ENCODE peak calls at places on chromosome 6, in five cellular contexts. C, X, H, Q and P are unnamed samples.

GRCh38 chr6:73613806-73614536 is 39.8 kb downstream of the SLC17A5 start:
- DNase-seq in C (no peak), X (no peak), H (no peak), Q (no peak), P (no peak)

GRCh38 chr6:33936911-33937310 is 133.1 kb upstream of the MLN start:
- DNase-seq in C (no peak), X (no peak), H (no peak), Q (no peak), P (no peak)

GRCh38 chr6:69019832-69020231 is 384.8 kb downstream of the ADGRB3 start:
- DNase-seq in C (no peak), X (no peak), H (no peak), Q (no peak), P (no peak)

GRCh38 chr6:47631248-47632196 is 66.9 kb upstream of the ADGRF4 start:
- DNase-seq in C (peak), X (no peak), H (peak), Q (peak), P (peak)

GRCh38 chr6:10276106-10276505 is 138.8 kb downstream of the TFAP2A start:
- DNase-seq in C (no peak), X (no peak), H (no peak), Q (no peak), P (no peak)

GRCh38 chr6:11366183-11366933 is 133.9 kb upstream of the NEDD9 start:
- DNase-seq in C (no peak), X (no peak), H (peak), Q (no peak), P (no peak)

GRCh38 chr6:117481278-117481925 is 1.1 kb upstream of the DCBLD1 start:
- DNase-seq in C (peak), X (peak), H (no peak), Q (peak), P (no peak)

GRCh38 chr6:31834367-31834703 is 6.8 kb downstream of the HSPA1B start:
- DNase-seq in C (peak), X (peak), H (peak), Q (peak), P (peak)

GRCh38 chr6:42978487-42978792 is 541 bp downstream of the PEX6 start:
- DNase-seq in C (no peak), X (peak), H (no peak), Q (peak), P (no peak)

GRCh38 chr6:166325383-166326042 is 16.8 kb downstream of the SFT2D1 start:
- DNase-seq in C (no peak), X (peak), H (peak), Q (no peak), P (no peak)

GRCh38 chr6:150710236-150710635 is 110.6 kb downstream of the PLEKHG1 start:
- DNase-seq in C (no peak), X (no peak), H (no peak), Q (no peak), P (no peak)

GRCh38 chr6:52207066-52207465 is 20.9 kb downstream of the IL17A start:
- DNase-seq in C (no peak), X (no peak), H (no peak), Q (no peak), P (no peak)

GRCh38 chr6:48825501-48826317 is 637.3 kb downstream of the MMUT start:
- DNase-seq in C (no peak), X (no peak), H (no peak), Q (no peak), P (no peak)

GRCh38 chr6:1334725-1335124 is 22.8 kb downstream of the FOXQ1 start:
- DNase-seq in C (no peak), X (no peak), H (no peak), Q (no peak), P (no peak)

GRCh38 chr6:1335367-1336037 is 23.6 kb downstream of the FOXQ1 start:
- DNase-seq in C (peak), X (no peak), H (no peak), Q (no peak), P (peak)

GRCh38 chr6:1337791-1338190 is 25.9 kb downstream of the FOXQ1 start:
- DNase-seq in C (no peak), X (no peak), H (no peak), Q (no peak), P (no peak)

DNA sequence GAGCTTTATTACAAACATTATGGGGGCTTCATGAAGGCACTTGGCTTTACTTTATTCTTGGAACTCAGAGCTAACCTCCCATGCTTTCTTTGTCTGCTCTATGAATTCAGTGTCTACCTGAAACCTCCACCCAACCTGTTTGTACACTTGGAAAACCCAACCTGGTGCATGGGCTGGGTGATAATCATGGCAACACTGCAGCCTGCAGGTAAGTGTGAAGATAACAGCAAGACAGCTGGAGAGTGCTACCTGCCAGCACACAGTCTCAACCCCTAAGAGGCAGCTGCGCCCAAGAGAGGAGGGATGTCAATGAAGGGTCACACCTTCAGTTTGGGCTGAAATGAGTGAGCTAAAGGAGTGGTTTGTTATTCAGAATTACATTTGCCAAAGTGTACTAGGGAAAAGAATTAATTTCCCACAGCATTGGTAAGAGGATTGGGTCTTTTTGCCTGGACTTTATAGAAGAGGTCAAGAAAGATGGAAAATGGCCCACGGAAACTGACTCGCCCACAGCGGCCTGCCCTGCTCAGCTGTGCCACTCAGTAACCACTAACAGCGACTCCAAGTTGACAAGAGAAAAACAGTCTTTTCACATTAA is 24.4 kb downstream of the FOXQ1 start:
- DNase-seq in C (peak), X (no peak), H (no peak), Q (no peak), P (peak)
- TF ChIP-seq SRF in C (no peak), X (no peak), H (no peak), Q (no peak), P (no peak)

DNA sequence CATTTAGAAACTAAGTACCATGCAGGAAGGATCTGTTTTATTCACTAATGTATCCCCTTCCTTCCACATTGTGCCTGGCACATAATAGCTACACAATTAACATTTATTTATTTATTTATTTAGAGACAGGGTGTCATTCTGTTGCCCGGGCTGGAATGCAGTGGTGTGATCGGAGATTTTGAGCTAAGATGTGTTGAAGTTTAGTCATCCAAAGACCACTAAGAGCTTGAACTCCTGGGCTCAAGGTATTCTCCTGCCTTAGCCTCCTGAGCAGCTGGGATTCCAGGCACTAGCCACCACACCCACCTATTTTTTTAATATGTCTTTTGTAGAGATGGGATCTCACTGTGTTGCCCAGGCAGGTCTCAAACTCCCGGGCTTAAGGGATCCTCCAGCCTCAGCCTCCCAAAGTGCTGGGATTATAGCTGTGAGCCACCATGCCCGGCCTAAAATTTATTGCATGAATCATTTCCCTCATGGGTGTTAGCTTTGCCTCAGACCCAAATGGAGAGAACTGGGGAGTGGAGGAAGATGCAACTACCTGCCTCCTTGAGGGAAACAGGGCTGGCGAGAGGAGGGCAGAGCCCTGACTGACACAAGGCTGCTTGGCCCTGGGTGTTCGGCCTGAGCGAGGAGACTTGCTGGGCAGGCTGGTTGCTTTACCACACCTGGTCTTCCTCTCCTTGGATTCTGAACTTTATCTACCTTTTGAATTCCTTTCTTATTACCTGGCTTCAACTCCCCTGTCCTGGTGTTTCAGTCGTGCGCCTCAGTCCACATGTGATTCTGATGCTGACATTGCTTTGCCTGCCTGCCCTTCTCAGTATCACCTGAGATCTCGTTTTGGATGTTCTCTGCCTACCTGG is 1.7 kb upstream of the DYNLT1 start:
- DNase-seq in C (no peak), X (no peak), H (no peak), Q (no peak), P (no peak)
- TF ChIP-seq SRF in C (no peak), X (no peak), H (no peak), Q (no peak), P (no peak)

GRCh38 chr6:62519574-62519973 is 233.5 kb upstream of the KHDRBS2 start:
- DNase-seq in C (no peak), X (no peak), H (no peak), Q (no peak), P (no peak)

DNA sequence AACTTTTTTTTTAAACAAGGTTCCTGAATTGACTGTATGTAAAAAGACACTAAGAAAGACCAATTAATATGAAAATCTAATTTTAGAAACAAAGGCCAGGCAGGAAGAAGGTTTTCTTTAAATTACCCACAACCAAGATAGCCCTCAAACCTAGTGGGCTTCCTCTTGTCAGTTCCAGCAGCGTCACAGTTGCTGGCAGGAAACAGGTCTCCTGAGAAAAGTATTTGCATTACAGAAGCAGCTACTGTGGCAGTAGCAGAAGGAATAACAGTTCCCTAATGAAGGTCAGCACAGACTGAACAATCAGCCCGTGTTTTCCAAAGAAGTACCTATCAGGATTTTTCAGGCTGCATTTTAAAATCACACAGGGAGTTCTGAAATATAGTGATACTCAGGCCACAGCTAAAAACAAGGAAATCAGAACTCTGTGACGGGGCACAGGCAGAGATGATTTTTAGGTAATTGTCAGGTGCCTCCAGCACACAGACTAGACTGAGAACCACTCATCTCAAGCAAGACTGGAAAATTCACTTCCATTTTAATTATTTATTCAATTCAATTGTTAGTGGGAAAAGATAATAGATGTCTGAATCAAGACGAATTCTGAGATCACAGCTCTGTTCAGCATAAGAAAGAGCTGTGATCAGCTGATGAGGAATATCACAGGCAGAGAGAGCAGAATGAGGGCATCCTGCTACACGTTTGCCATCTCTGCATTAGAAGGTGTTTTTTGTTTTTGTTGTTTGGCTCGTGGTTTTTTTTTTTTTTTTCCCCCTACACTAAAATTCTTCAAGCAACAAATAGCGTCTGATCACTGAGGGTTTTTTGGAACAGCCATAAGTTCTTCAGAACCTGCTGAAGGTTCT is 230.5 kb upstream of the KHDRBS2 start:
- DNase-seq in C (no peak), X (no peak), H (no peak), Q (no peak), P (no peak)
- TF ChIP-seq SRF in C (no peak), X (no peak), H (no peak), Q (no peak), P (no peak)

GRCh38 chr6:160437153-160437552 is 89.0 kb downstream of the SLC22A3 start:
- DNase-seq in C (no peak), X (no peak), H (no peak), Q (no peak), P (no peak)

GRCh38 chr6:160435935-160436334 is 87.8 kb downstream of the SLC22A3 start:
- DNase-seq in C (no peak), X (no peak), H (no peak), Q (no peak), P (no peak)

GRCh38 chr6:160439751-160440150 is 91.6 kb downstream of the SLC22A3 start:
- DNase-seq in C (no peak), X (no peak), H (no peak), Q (no peak), P (no peak)

GRCh38 chr6:160442151-160442550 is 94.0 kb downstream of the SLC22A3 start:
- DNase-seq in C (no peak), X (no peak), H (no peak), Q (no peak), P (no peak)

DNA sequence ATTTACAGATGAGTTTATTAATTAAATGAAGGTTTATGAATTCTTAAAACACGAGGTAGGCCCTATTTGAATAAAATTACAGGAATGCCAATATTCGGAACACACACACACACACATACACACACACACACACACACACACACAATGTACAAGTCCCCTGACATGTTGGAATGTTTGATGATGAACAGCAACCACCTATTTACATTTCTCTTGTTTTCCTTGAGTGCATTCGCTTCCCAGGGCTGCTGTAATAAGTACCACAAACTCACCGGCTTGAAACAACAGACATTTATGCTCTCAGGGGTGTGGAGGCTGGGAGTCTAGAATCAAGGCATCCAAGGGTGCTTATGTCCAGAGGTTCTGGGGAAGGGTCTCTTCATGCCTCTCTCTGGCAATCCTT is 90.3 kb downstream of the SLC22A3 start:
- DNase-seq in C (no peak), X (no peak), H (no peak), Q (no peak), P (no peak)
- TF ChIP-seq SRF in C (no peak), X (no peak), H (no peak), Q (no peak), P (no peak)